ENCODE peak calls at places on chromosomes 11 and 22, in seven cellular contexts. One of them, this sample, is unnamed.

GRCh38 chr11:82858556-82859091 is 41.6 kb downstream of the PRCP start:
- DNase-seq in WTC11: no peak
- DNase-seq in stimulated activated CD4-positive, alpha-beta T cell treated with anti-CD3 and anti-CD28 coated beads, Interleukin-1b, Interleukin-23, amount 100 ng/mL, for 24 hours: no peak
- DNase-seq in progenitor cell of endocrine pancreas: no peak
- DNase-seq in RPMI7951: peak
- DNase-seq in IMR-90: peak
- DNase-seq in AML-193: no peak
- DNase-seq in this sample: no peak

GRCh38 chr11:112320668-112321067 is 60.0 kb upstream of the PLET1 start:
- DNase-seq in AML-193: no peak
- DNase-seq in WTC11: no peak
- DNase-seq in IMR-90: peak
- DNase-seq in RPMI7951: peak
- DNase-seq in progenitor cell of endocrine pancreas: no peak
- DNase-seq in stimulated activated CD4-positive, alpha-beta T cell treated with anti-CD3 and anti-CD28 coated beads, Interleukin-1b, Interleukin-23, amount 100 ng/mL, for 24 hours: no peak
- DNase-seq in this sample: no peak

GRCh38 chr11:66878554-66878953 is 21.7 kb downstream of the LRFN4 start:
- DNase-seq in progenitor cell of endocrine pancreas: no peak
- DNase-seq in AML-193: no peak
- DNase-seq in stimulated activated CD4-positive, alpha-beta T cell treated with anti-CD3 and anti-CD28 coated beads, Interleukin-1b, Interleukin-23, amount 100 ng/mL, for 24 hours: no peak
- DNase-seq in WTC11: no peak
- DNase-seq in IMR-90: peak
- DNase-seq in RPMI7951: peak
- DNase-seq in this sample: no peak

GRCh38 chr22:20996598-20997535 is 5.1 kb downstream of the THAP7 start:
- DNase-seq in RPMI7951: no peak
- DNase-seq in AML-193: no peak
- DNase-seq in IMR-90: no peak
- DNase-seq in progenitor cell of endocrine pancreas: no peak
- DNase-seq in stimulated activated CD4-positive, alpha-beta T cell treated with anti-CD3 and anti-CD28 coated beads, Interleukin-1b, Interleukin-23, amount 100 ng/mL, for 24 hours: no peak
- DNase-seq in WTC11: no peak
- DNase-seq in this sample: no peak

GRCh38 chr11:25566298-25567200 is 765.4 kb upstream of the ANO3 start:
- DNase-seq in WTC11: no peak
- DNase-seq in IMR-90: no peak
- DNase-seq in AML-193: peak
- DNase-seq in progenitor cell of endocrine pancreas: no peak
- DNase-seq in RPMI7951: no peak
- DNase-seq in stimulated activated CD4-positive, alpha-beta T cell treated with anti-CD3 and anti-CD28 coated beads, Interleukin-1b, Interleukin-23, amount 100 ng/mL, for 24 hours: no peak
- DNase-seq in this sample: no peak

GRCh38 chr11:86473991-86474833 is 99.5 kb downstream of the CCDC81 start:
- DNase-seq in stimulated activated CD4-positive, alpha-beta T cell treated with anti-CD3 and anti-CD28 coated beads, Interleukin-1b, Interleukin-23, amount 100 ng/mL, for 24 hours: no peak
- DNase-seq in progenitor cell of endocrine pancreas: no peak
- DNase-seq in WTC11: no peak
- DNase-seq in RPMI7951: peak
- DNase-seq in IMR-90: peak
- DNase-seq in AML-193: no peak
- DNase-seq in this sample: no peak

GRCh38 chr11:15236514-15236913 is 121.8 kb downstream of the INSC start:
- DNase-seq in IMR-90: no peak
- DNase-seq in WTC11: no peak
- DNase-seq in RPMI7951: no peak
- DNase-seq in AML-193: no peak
- DNase-seq in progenitor cell of endocrine pancreas: no peak
- DNase-seq in stimulated activated CD4-positive, alpha-beta T cell treated with anti-CD3 and anti-CD28 coated beads, Interleukin-1b, Interleukin-23, amount 100 ng/mL, for 24 hours: no peak
- DNase-seq in this sample: no peak

GRCh38 chr22:33480118-33480517 is 421.9 kb upstream of the SYN3 start:
- DNase-seq in AML-193: no peak
- DNase-seq in RPMI7951: no peak
- DNase-seq in IMR-90: no peak
- DNase-seq in progenitor cell of endocrine pancreas: no peak
- DNase-seq in stimulated activated CD4-positive, alpha-beta T cell treated with anti-CD3 and anti-CD28 coated beads, Interleukin-1b, Interleukin-23, amount 100 ng/mL, for 24 hours: no peak
- DNase-seq in WTC11: no peak
- DNase-seq in this sample: no peak

GRCh38 chr22:36371920-36372319 is 15.8 kb downstream of the MYH9 start:
- DNase-seq in RPMI7951: no peak
- DNase-seq in progenitor cell of endocrine pancreas: no peak
- DNase-seq in IMR-90: peak
- DNase-seq in WTC11: no peak
- DNase-seq in AML-193: no peak
- DNase-seq in stimulated activated CD4-positive, alpha-beta T cell treated with anti-CD3 and anti-CD28 coated beads, Interleukin-1b, Interleukin-23, amount 100 ng/mL, for 24 hours: no peak
- DNase-seq in this sample: no peak

GRCh38 chr11:75673977-75674582 is 5.2 kb upstream of the MAP6 start:
- DNase-seq in stimulated activated CD4-positive, alpha-beta T cell treated with anti-CD3 and anti-CD28 coated beads, Interleukin-1b, Interleukin-23, amount 100 ng/mL, for 24 hours: no peak
- DNase-seq in IMR-90: peak
- DNase-seq in RPMI7951: peak
- DNase-seq in WTC11: no peak
- DNase-seq in progenitor cell of endocrine pancreas: no peak
- DNase-seq in AML-193: no peak
- DNase-seq in this sample: no peak

GRCh38 chr11:64223001-64223651 is 2.9 kb downstream of the TRPT1 start:
- DNase-seq in stimulated activated CD4-positive, alpha-beta T cell treated with anti-CD3 and anti-CD28 coated beads, Interleukin-1b, Interleukin-23, amount 100 ng/mL, for 24 hours: no peak
- DNase-seq in AML-193: no peak
- DNase-seq in IMR-90: no peak
- DNase-seq in RPMI7951: no peak
- DNase-seq in WTC11: no peak
- DNase-seq in progenitor cell of endocrine pancreas: no peak
- DNase-seq in this sample: no peak

GRCh38 chr22:50173221-50173982 is 2.9 kb downstream of the PANX2 start:
- DNase-seq in RPMI7951: no peak
- DNase-seq in AML-193: peak
- DNase-seq in WTC11: no peak
- DNase-seq in IMR-90: no peak
- DNase-seq in stimulated activated CD4-positive, alpha-beta T cell treated with anti-CD3 and anti-CD28 coated beads, Interleukin-1b, Interleukin-23, amount 100 ng/mL, for 24 hours: no peak
- DNase-seq in progenitor cell of endocrine pancreas: no peak
- DNase-seq in this sample: no peak

GRCh38 chr22:37529652-37530345 is 10.6 kb upstream of the CARD10 start:
- DNase-seq in progenitor cell of endocrine pancreas: no peak
- DNase-seq in stimulated activated CD4-positive, alpha-beta T cell treated with anti-CD3 and anti-CD28 coated beads, Interleukin-1b, Interleukin-23, amount 100 ng/mL, for 24 hours: no peak
- DNase-seq in AML-193: no peak
- DNase-seq in RPMI7951: no peak
- DNase-seq in IMR-90: no peak
- DNase-seq in WTC11: no peak
- DNase-seq in this sample: no peak

GRCh38 chr11:130054966-130055365 is 14.7 kb upstream of the APLP2 start:
- DNase-seq in stimulated activated CD4-positive, alpha-beta T cell treated with anti-CD3 and anti-CD28 coated beads, Interleukin-1b, Interleukin-23, amount 100 ng/mL, for 24 hours: no peak
- DNase-seq in RPMI7951: no peak
- DNase-seq in IMR-90: no peak
- DNase-seq in AML-193: no peak
- DNase-seq in progenitor cell of endocrine pancreas: no peak
- DNase-seq in WTC11: no peak
- DNase-seq in this sample: no peak

GRCh38 chr11:121553806-121554205 is 101.0 kb upstream of the SORL1-AS1 start:
- DNase-seq in IMR-90: peak
- DNase-seq in AML-193: no peak
- DNase-seq in RPMI7951: no peak
- DNase-seq in stimulated activated CD4-positive, alpha-beta T cell treated with anti-CD3 and anti-CD28 coated beads, Interleukin-1b, Interleukin-23, amount 100 ng/mL, for 24 hours: no peak
- DNase-seq in progenitor cell of endocrine pancreas: no peak
- DNase-seq in WTC11: no peak
- DNase-seq in this sample: no peak

GRCh38 chr22:50022171-50022819 is 9.7 kb upstream of the IL17REL start:
- DNase-seq in stimulated activated CD4-positive, alpha-beta T cell treated with anti-CD3 and anti-CD28 coated beads, Interleukin-1b, Interleukin-23, amount 100 ng/mL, for 24 hours: no peak
- DNase-seq in AML-193: no peak
- DNase-seq in IMR-90: no peak
- DNase-seq in progenitor cell of endocrine pancreas: no peak
- DNase-seq in RPMI7951: no peak
- DNase-seq in WTC11: no peak
- DNase-seq in this sample: no peak

GRCh38 chr11:67311556-67312082 is 8.3 kb downstream of the SSH3 start:
- DNase-seq in AML-193: no peak
- DNase-seq in WTC11: no peak
- DNase-seq in progenitor cell of endocrine pancreas: no peak
- DNase-seq in IMR-90: no peak
- DNase-seq in RPMI7951: no peak
- DNase-seq in stimulated activated CD4-positive, alpha-beta T cell treated with anti-CD3 and anti-CD28 coated beads, Interleukin-1b, Interleukin-23, amount 100 ng/mL, for 24 hours: no peak
- DNase-seq in this sample: no peak

GRCh38 chr22:29004647-29005371 is 56.8 kb downstream of the C22orf31 start:
- DNase-seq in progenitor cell of endocrine pancreas: peak
- DNase-seq in RPMI7951: no peak
- DNase-seq in IMR-90: peak
- DNase-seq in WTC11: peak
- DNase-seq in AML-193: no peak
- DNase-seq in stimulated activated CD4-positive, alpha-beta T cell treated with anti-CD3 and anti-CD28 coated beads, Interleukin-1b, Interleukin-23, amount 100 ng/mL, for 24 hours: no peak
- DNase-seq in this sample: no peak

GRCh38 chr11:111820059-111820375 is 51.4 kb downstream of the ALG9 start:
- DNase-seq in WTC11: no peak
- DNase-seq in IMR-90: peak
- DNase-seq in AML-193: no peak
- DNase-seq in progenitor cell of endocrine pancreas: no peak
- DNase-seq in stimulated activated CD4-positive, alpha-beta T cell treated with anti-CD3 and anti-CD28 coated beads, Interleukin-1b, Interleukin-23, amount 100 ng/mL, for 24 hours: no peak
- DNase-seq in RPMI7951: no peak
- DNase-seq in this sample: no peak

GRCh38 chr11:105723269-105723668 is 113.4 kb downstream of the GRIA4 start:
- DNase-seq in WTC11: no peak
- DNase-seq in stimulated activated CD4-positive, alpha-beta T cell treated with anti-CD3 and anti-CD28 coated beads, Interleukin-1b, Interleukin-23, amount 100 ng/mL, for 24 hours: no peak
- DNase-seq in AML-193: no peak
- DNase-seq in progenitor cell of endocrine pancreas: no peak
- DNase-seq in IMR-90: no peak
- DNase-seq in RPMI7951: no peak
- DNase-seq in this sample: no peak

GRCh38 chr11:43278302-43278956 is 33.4 kb upstream of the API5 start:
- DNase-seq in RPMI7951: peak
- DNase-seq in stimulated activated CD4-positive, alpha-beta T cell treated with anti-CD3 and anti-CD28 coated beads, Interleukin-1b, Interleukin-23, amount 100 ng/mL, for 24 hours: no peak
- DNase-seq in AML-193: no peak
- DNase-seq in IMR-90: peak
- DNase-seq in progenitor cell of endocrine pancreas: no peak
- DNase-seq in WTC11: peak
- DNase-seq in this sample: no peak

GRCh38 chr11:92415246-92415645 is 190.6 kb downstream of the FAT3 start:
- DNase-seq in WTC11: no peak
- DNase-seq in stimulated activated CD4-positive, alpha-beta T cell treated with anti-CD3 and anti-CD28 coated beads, Interleukin-1b, Interleukin-23, amount 100 ng/mL, for 24 hours: no peak
- DNase-seq in AML-193: no peak
- DNase-seq in IMR-90: no peak
- DNase-seq in RPMI7951: no peak
- DNase-seq in progenitor cell of endocrine pancreas: no peak
- DNase-seq in this sample: no peak

GRCh38 chr11:69008774-69009440 is 4.1 kb downstream of the MRGPRF start:
- DNase-seq in progenitor cell of endocrine pancreas: no peak
- DNase-seq in stimulated activated CD4-positive, alpha-beta T cell treated with anti-CD3 and anti-CD28 coated beads, Interleukin-1b, Interleukin-23, amount 100 ng/mL, for 24 hours: no peak
- DNase-seq in RPMI7951: peak
- DNase-seq in AML-193: no peak
- DNase-seq in IMR-90: peak
- DNase-seq in WTC11: no peak
- DNase-seq in this sample: no peak

GRCh38 chr22:48105254-48105653 is 1342.8 kb downstream of the TBC1D22A start:
- DNase-seq in RPMI7951: no peak
- DNase-seq in IMR-90: no peak
- DNase-seq in progenitor cell of endocrine pancreas: no peak
- DNase-seq in AML-193: no peak
- DNase-seq in WTC11: no peak
- DNase-seq in stimulated activated CD4-positive, alpha-beta T cell treated with anti-CD3 and anti-CD28 coated beads, Interleukin-1b, Interleukin-23, amount 100 ng/mL, for 24 hours: no peak
- DNase-seq in this sample: no peak

GRCh38 chr22:23124611-23125511 is 16.9 kb downstream of the RSPH14 start:
- DNase-seq in stimulated activated CD4-positive, alpha-beta T cell treated with anti-CD3 and anti-CD28 coated beads, Interleukin-1b, Interleukin-23, amount 100 ng/mL, for 24 hours: no peak
- DNase-seq in RPMI7951: no peak
- DNase-seq in IMR-90: no peak
- DNase-seq in WTC11: no peak
- DNase-seq in AML-193: no peak
- DNase-seq in progenitor cell of endocrine pancreas: no peak
- DNase-seq in this sample: no peak

GRCh38 chr11:65419773-65420481 is 2.7 kb upstream of the NEAT1 start:
- DNase-seq in AML-193: peak
- DNase-seq in progenitor cell of endocrine pancreas: no peak
- DNase-seq in IMR-90: peak
- DNase-seq in WTC11: peak
- DNase-seq in stimulated activated CD4-positive, alpha-beta T cell treated with anti-CD3 and anti-CD28 coated beads, Interleukin-1b, Interleukin-23, amount 100 ng/mL, for 24 hours: peak
- DNase-seq in RPMI7951: peak
- DNase-seq in this sample: peak

GRCh38 chr11:117563556-117563955 is 233.5 kb downstream of the DSCAML1 start:
- DNase-seq in IMR-90: no peak
- DNase-seq in AML-193: no peak
- DNase-seq in progenitor cell of endocrine pancreas: no peak
- DNase-seq in WTC11: no peak
- DNase-seq in RPMI7951: no peak
- DNase-seq in stimulated activated CD4-positive, alpha-beta T cell treated with anti-CD3 and anti-CD28 coated beads, Interleukin-1b, Interleukin-23, amount 100 ng/mL, for 24 hours: no peak
- DNase-seq in this sample: no peak

GRCh38 chr11:44767421-44767820 is 40.7 kb downstream of the TSPAN18 start:
- DNase-seq in stimulated activated CD4-positive, alpha-beta T cell treated with anti-CD3 and anti-CD28 coated beads, Interleukin-1b, Interleukin-23, amount 100 ng/mL, for 24 hours: no peak
- DNase-seq in progenitor cell of endocrine pancreas: no peak
- DNase-seq in IMR-90: peak
- DNase-seq in AML-193: no peak
- DNase-seq in RPMI7951: peak
- DNase-seq in WTC11: no peak
- DNase-seq in this sample: no peak

GRCh38 chr22:37162221-37163095 is 12.7 kb upstream of the IL2RB start:
- DNase-seq in WTC11: no peak
- DNase-seq in RPMI7951: no peak
- DNase-seq in stimulated activated CD4-positive, alpha-beta T cell treated with anti-CD3 and anti-CD28 coated beads, Interleukin-1b, Interleukin-23, amount 100 ng/mL, for 24 hours: peak
- DNase-seq in AML-193: no peak
- DNase-seq in IMR-90: no peak
- DNase-seq in progenitor cell of endocrine pancreas: no peak
- DNase-seq in this sample: no peak

GRCh38 chr11:69003301-69003865 is 9.7 kb downstream of the MRGPRF start:
- DNase-seq in progenitor cell of endocrine pancreas: no peak
- DNase-seq in AML-193: no peak
- DNase-seq in IMR-90: no peak
- DNase-seq in RPMI7951: no peak
- DNase-seq in stimulated activated CD4-positive, alpha-beta T cell treated with anti-CD3 and anti-CD28 coated beads, Interleukin-1b, Interleukin-23, amount 100 ng/mL, for 24 hours: no peak
- DNase-seq in WTC11: peak
- DNase-seq in this sample: no peak

GRCh38 chr11:61297341-61297740 is 2.2 kb upstream of the VWCE start:
- DNase-seq in stimulated activated CD4-positive, alpha-beta T cell treated with anti-CD3 and anti-CD28 coated beads, Interleukin-1b, Interleukin-23, amount 100 ng/mL, for 24 hours: no peak
- DNase-seq in AML-193: no peak
- DNase-seq in progenitor cell of endocrine pancreas: no peak
- DNase-seq in IMR-90: peak
- DNase-seq in RPMI7951: no peak
- DNase-seq in WTC11: no peak
- DNase-seq in this sample: no peak